ENCODE peak calls at places on chromosomes 13 and 19, in nine cellular contexts. P is aorta; E is hepatocyte; F is heart right ventricle; Q is bronchial epithelial cell; R is thoracic aorta; H is CD8-positive, alpha-beta memory T cell; K is brain microvascular endothelial cell; L is IMR-90. N is an unnamed sample. For H3K36me3, the result is how much of the 10 kb centered on the place peaks cover.

GRCh38 chr13:48636550-48636949 is 17.2 kb upstream of the CYSLTR2 start:
- DNase-seq in P (no peak), E (no peak), F (no peak), Q (peak), R (no peak), H (no peak), K (peak), L (peak), N (no peak)

GRCh38 chr13:93244918-93245280 is 18.3 kb downstream of the GPC6 start:
- DNase-seq in P (no peak), E (no peak), F (no peak), Q (peak), R (no peak), H (no peak), K (no peak), L (peak), N (no peak)

GRCh38 chr13:101453784-101454201 is 1.3 kb downstream of the ITGBL1 start:
- DNase-seq in P (peak), E (no peak), F (no peak), Q (peak), R (no peak), H (no peak), K (no peak), L (no peak), N (peak)

GRCh38 chr19:18700501-18701249 is 17.2 kb downstream of the CRTC1 start:
- DNase-seq in P (peak), E (peak), F (peak), Q (peak), R (no peak), H (peak), K (peak), L (peak), N (peak)

GRCh38 chr13:113920173-113920572 is 53.7 kb downstream of the C13orf46 start:
- DNase-seq in P (no peak), E (no peak), F (no peak), Q (no peak), R (no peak), H (no peak), K (no peak), L (no peak), N (no peak)

GRCh38 chr13:58048670-58049069 is 417.1 kb downstream of the PCDH17 start:
- DNase-seq in P (no peak), E (no peak), F (no peak), Q (peak), R (no peak), H (no peak), K (no peak), L (no peak), N (no peak)

GRCh38 chr13:39016789-39017188 is 21.1 kb downstream of the PROSER1 start:
- DNase-seq in P (no peak), E (peak), F (no peak), Q (peak), R (no peak), H (peak), K (no peak), L (peak), N (no peak)

GRCh38 chr13:48304132-48304876 is 753 bp downstream of the RB1 start:
- DNase-seq in P (no peak), E (peak), F (peak), Q (peak), R (no peak), H (peak), K (peak), L (peak), N (peak)

GRCh38 chr19:15663245-15663644 is 9.6 kb upstream of the CYP4F12 start:
- DNase-seq in P (no peak), E (no peak), F (no peak), Q (no peak), R (no peak), H (no peak), K (no peak), L (no peak), N (no peak)

GRCh38 chr13:94710881-94711560 is 1.3 kb downstream of the SOX21 start:
- DNase-seq in P (no peak), E (peak), F (no peak), Q (no peak), R (no peak), H (no peak), K (no peak), L (no peak), N (no peak)

GRCh38 chr13:28548872-28549271 is 53.9 kb upstream of the FLT1 start:
- DNase-seq in P (no peak), E (no peak), F (no peak), Q (no peak), R (no peak), H (no peak), K (no peak), L (no peak), N (no peak)

GRCh38 chr19:32691952-32692726 is 518 bp downstream of the NUDT19 start:
- DNase-seq in P (peak), E (peak), F (peak), Q (peak), R (no peak), H (peak), K (peak), L (peak), N (peak)

GRCh38 chr13:99960663-99961440 is 10.7 kb downstream of the ZIC5 start:
- DNase-seq in P (no peak), E (no peak), F (no peak), Q (no peak), R (no peak), H (no peak), K (no peak), L (no peak), N (no peak)

GRCh38 chr19:49106648-49107135 is 7.5 kb upstream of the LIN7B start:
- DNase-seq in P (no peak), E (peak), F (no peak), Q (peak), R (no peak), H (peak), K (peak), L (peak), N (no peak)

GRCh38 chr19:58021541-58022282 is 12.1 kb upstream of the ZSCAN1 start:
- DNase-seq in P (peak), E (peak), F (peak), Q (peak), R (peak), H (peak), K (peak), L (peak), N (no peak)

GRCh38 chr19:29662604-29663404 is 2.5 kb upstream of the PLEKHF1 start:
- DNase-seq in P (peak), E (peak), F (peak), Q (peak), R (peak), H (no peak), K (peak), L (peak), N (no peak)

GRCh38 chr19:810077-810855 is 11.5 kb downstream of the PLPPR3 start:
- DNase-seq in P (peak), E (no peak), F (peak), Q (no peak), R (no peak), H (no peak), K (no peak), L (no peak), N (no peak)

GRCh38 chr19:42606660-42607351 is 12.1 kb upstream of the CEACAM8 start:
- DNase-seq in P (no peak), E (peak), F (no peak), Q (peak), R (no peak), H (no peak), K (no peak), L (peak), N (no peak)

GRCh38 chr13:97568850-97569249 is 134.9 kb downstream of the RAP2A start:
- DNase-seq in P (no peak), E (no peak), F (no peak), Q (peak), R (no peak), H (no peak), K (no peak), L (no peak), N (no peak)

GRCh38 chr19:12139309-12139708 is 841 bp downstream of the ZNF20 start:
- DNase-seq in P (no peak), E (no peak), F (no peak), Q (no peak), R (no peak), H (no peak), K (no peak), L (peak), N (no peak)

GRCh38 chr13:26052136-26052736 is 420 bp upstream of the SHISA2 start:
- DNase-seq in P (no peak), E (no peak), F (no peak), Q (no peak), R (no peak), H (no peak), K (no peak), L (no peak), N (no peak)

GRCh38 chr19:21143846-21144245 is 2.0 kb downstream of the ZNF431 start:
- DNase-seq in P (no peak), E (no peak), F (no peak), Q (peak), R (no peak), H (no peak), K (no peak), L (no peak), N (no peak)

GRCh38 chr13:73054712-73055111 is 4.1 kb upstream of the KLF5 start:
- DNase-seq in P (no peak), E (no peak), F (no peak), Q (no peak), R (no peak), H (no peak), K (no peak), L (no peak), N (no peak)

GRCh38 chr13:23660249-23660648 is 90.0 kb downstream of the TNFRSF19 start:
- DNase-seq in P (no peak), E (no peak), F (no peak), Q (no peak), R (no peak), H (no peak), K (no peak), L (no peak), N (no peak)

GRCh38 chr13:41905600-41906254 is 55.2 kb downstream of the VWA8 start:
- DNase-seq in P (no peak), E (peak), F (no peak), Q (peak), R (no peak), H (peak), K (no peak), L (peak), N (no peak)

GRCh38 chr19:12946092-12946845 is 607 bp downstream of the RAD23A start:
- DNase-seq in P (peak), E (peak), F (peak), Q (peak), R (no peak), H (no peak), K (peak), L (peak), N (peak)

GRCh38 chr13:66415444-66415843 is 814.7 kb downstream of the PCDH9 start:
- DNase-seq in P (no peak), E (no peak), F (no peak), Q (no peak), R (no peak), H (no peak), K (no peak), L (no peak), N (no peak)

GRCh38 chr13:98890186-98890585 is 87.7 kb downstream of the DOCK9 start:
- DNase-seq in P (no peak), E (peak), F (no peak), Q (peak), R (no peak), H (no peak), K (peak), L (peak), N (no peak)

GRCh38 chr19:58325623-58326022 is 1.2 kb upstream of the ZSCAN22 start:
- DNase-seq in P (no peak), E (no peak), F (no peak), Q (peak), R (no peak), H (no peak), K (peak), L (peak), N (no peak)

GRCh38 chr19:21482863-21483276 is 22.5 kb upstream of the ZNF429 start:
- DNase-seq in P (peak), E (peak), F (peak), Q (no peak), R (no peak), H (peak), K (no peak), L (no peak), N (peak)

GRCh38 chr13:90485441-90485840 is 862.0 kb upstream of the MIR17HG start:
- DNase-seq in P (no peak), E (no peak), F (no peak), Q (peak), R (no peak), H (no peak), K (peak), L (peak), N (no peak)

GRCh38 chr19:58581227-58582141 is 8.3 kb upstream of the MZF1 start:
- DNase-seq in P (peak), E (peak), F (peak), Q (peak), R (peak), H (peak), K (peak), L (peak), N (peak)

GRCh38 chr19:2261438-2262172 is 5.4 kb upstream of the JSRP1 start:
- DNase-seq in P (no peak), E (no peak), F (no peak), Q (no peak), R (no peak), H (peak), K (no peak), L (no peak), N (no peak)

GRCh38 chr13:79459906-79460305 is 21.0 kb upstream of the NDFIP2 start:
- DNase-seq in P (no peak), E (no peak), F (no peak), Q (peak), R (no peak), H (no peak), K (no peak), L (peak), N (no peak)

GRCh38 chr13:85997587-85997986 is 198.4 kb upstream of the SLITRK6 start:
- DNase-seq in P (no peak), E (no peak), F (no peak), Q (peak), R (no peak), H (no peak), K (no peak), L (no peak), N (no peak)

GRCh38 chr19:48308695-48309586 is 16.4 kb upstream of the EMP3 start:
- DNase-seq in P (no peak), E (peak), F (no peak), Q (peak), R (no peak), H (no peak), K (no peak), L (no peak), N (no peak)

GRCh38 chr19:28542394-28543243 is 670.3 kb downstream of the UQCRFS1 start:
- DNase-seq in P (no peak), E (no peak), F (no peak), Q (no peak), R (no peak), H (no peak), K (no peak), L (no peak), N (peak)

GRCh38 chr13:66992183-66992582 is 238.0 kb downstream of the PCDH9 start:
- DNase-seq in P (no peak), E (no peak), F (no peak), Q (peak), R (no peak), H (no peak), K (peak), L (peak), N (no peak)

GRCh38 chr19:4358709-4359626 is 15.6 kb downstream of the MPND start:
- DNase-seq in P (no peak), E (no peak), F (no peak), Q (no peak), R (no peak), H (no peak), K (no peak), L (no peak), N (peak)

GRCh38 chr19:4357921-4358326 is 14.6 kb downstream of the MPND start:
- DNase-seq in P (no peak), E (no peak), F (no peak), Q (no peak), R (no peak), H (no peak), K (no peak), L (no peak), N (no peak)

GRCh38 chr19:4360641-4361151 is 17.3 kb downstream of the MPND start:
- DNase-seq in P (no peak), E (peak), F (no peak), Q (no peak), R (no peak), H (no peak), K (no peak), L (no peak), N (peak)

GRCh38 chr19:4360081-4360569 is 16.8 kb downstream of the MPND start:
- DNase-seq in P (no peak), E (no peak), F (no peak), Q (no peak), R (no peak), H (no peak), K (no peak), L (no peak), N (peak)

DNA sequence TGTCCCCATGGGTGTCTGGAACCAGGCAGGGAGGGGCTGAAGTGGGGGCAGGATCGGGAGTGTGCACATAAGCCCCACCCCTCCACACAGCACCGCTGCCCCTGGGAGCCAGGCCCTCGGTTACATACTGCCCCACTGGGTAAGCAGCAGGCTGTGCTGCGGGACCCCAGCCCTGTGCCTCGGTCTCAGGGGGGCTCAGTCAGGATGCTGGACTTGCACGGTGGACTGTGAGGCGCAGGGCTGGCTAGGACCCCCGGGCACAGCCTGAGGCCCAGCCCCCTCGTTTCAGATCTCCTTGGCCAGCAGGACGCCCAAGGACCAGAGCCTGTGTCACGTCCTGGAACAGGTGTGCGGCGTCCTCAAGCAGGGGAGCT is 16.3 kb downstream of the MPND start:
- DNase-seq in P (no peak), E (no peak), F (no peak), Q (no peak), R (no peak), H (no peak), K (no peak), L (no peak), N (no peak)
- H3K36me3 ChIP-seq in P (under half), E (under half), F (under half), Q (under half), R (under half), H (under half), K (under half), L (half or more), N (under half)

GRCh38 chr13:110498765-110499164 is 62.8 kb downstream of the RAB20 start:
- DNase-seq in P (no peak), E (no peak), F (no peak), Q (no peak), R (no peak), H (no peak), K (no peak), L (no peak), N (no peak)
- H3K36me3 ChIP-seq in P (under half), E (under half), F (under half), Q (under half), R (half or more), H (under half), K (half or more), L (half or more), N (under half)

GRCh38 chr19:8473652-8474476 is 28.6 kb downstream of the PRAM1 start:
- DNase-seq in P (no peak), E (no peak), F (no peak), Q (no peak), R (no peak), H (no peak), K (no peak), L (no peak), N (no peak)

GRCh38 chr19:8476524-8476923 is 25.9 kb downstream of the PRAM1 start:
- DNase-seq in P (no peak), E (no peak), F (peak), Q (no peak), R (no peak), H (no peak), K (no peak), L (no peak), N (no peak)

GRCh38 chr19:8477889-8478288 is 24.6 kb downstream of the PRAM1 start:
- DNase-seq in P (no peak), E (no peak), F (no peak), Q (no peak), R (no peak), H (no peak), K (no peak), L (no peak), N (no peak)

GRCh38 chr19:8478605-8479004 is 23.8 kb downstream of the PRAM1 start:
- DNase-seq in P (no peak), E (no peak), F (no peak), Q (no peak), R (no peak), H (no peak), K (no peak), L (no peak), N (no peak)

DNA sequence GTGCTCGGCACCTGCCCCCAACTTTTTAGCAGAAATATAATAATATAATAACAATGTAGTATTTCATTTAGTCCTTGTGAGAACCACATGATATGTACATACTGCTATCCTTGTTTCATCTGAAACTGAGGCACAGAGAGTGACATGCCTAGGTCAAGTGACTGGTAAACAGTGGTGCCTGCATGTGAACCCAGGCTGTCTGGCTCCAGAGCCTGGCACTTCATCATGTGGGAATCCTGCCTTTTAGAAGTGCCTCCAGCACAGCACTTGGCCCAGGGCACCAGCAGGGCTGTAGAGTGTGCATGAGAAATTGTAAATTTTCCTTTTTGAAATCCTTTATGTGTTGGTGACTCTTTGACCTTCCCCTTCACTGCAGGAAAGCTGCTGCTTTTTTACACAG is 27.4 kb downstream of the PRAM1 start:
- DNase-seq in P (no peak), E (no peak), F (no peak), Q (no peak), R (no peak), H (no peak), K (no peak), L (no peak), N (no peak)
- H3K36me3 ChIP-seq in P (under half), E (under half), F (under half), Q (under half), R (under half), H (under half), K (half or more), L (half or more), N (under half)

DNA sequence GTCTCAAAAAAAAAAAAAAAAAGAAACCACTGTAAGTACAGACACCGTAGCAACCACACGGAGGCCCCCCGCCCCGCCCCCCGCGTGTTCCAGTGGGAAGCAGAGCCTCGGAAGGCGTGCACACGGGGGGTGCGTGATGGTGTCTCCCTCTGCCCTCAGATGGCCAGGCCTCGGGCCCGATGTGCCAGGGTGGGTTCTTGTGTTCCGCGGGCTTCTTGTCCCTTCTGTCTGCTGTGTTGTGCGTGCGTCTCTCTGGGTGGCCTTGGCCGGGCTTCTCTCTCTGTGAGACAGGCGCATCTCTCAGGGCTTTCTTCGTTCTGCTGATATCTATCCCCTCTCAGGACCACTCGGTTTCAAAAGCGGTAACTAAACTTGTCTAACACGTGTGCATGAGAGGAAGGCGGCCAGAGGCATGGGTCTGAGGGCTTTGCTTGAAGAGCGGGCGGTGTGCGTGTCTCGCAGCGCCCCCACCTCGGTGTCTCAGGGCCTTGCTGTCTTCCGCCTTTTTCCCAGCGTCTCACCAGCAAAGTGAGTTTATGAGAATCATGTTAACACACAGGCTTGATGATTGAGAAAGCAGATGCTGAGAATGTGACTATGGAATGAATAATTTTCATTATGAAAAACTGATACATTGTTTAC is 12.6 kb downstream of the ATP11A start:
- DNase-seq in P (peak), E (no peak), F (no peak), Q (no peak), R (no peak), H (no peak), K (no peak), L (no peak), N (no peak)
- H3K36me3 ChIP-seq in P (under half), E (under half), F (under half), Q (under half), R (under half), H (under half), K (under half), L (under half), N (under half)

DNA sequence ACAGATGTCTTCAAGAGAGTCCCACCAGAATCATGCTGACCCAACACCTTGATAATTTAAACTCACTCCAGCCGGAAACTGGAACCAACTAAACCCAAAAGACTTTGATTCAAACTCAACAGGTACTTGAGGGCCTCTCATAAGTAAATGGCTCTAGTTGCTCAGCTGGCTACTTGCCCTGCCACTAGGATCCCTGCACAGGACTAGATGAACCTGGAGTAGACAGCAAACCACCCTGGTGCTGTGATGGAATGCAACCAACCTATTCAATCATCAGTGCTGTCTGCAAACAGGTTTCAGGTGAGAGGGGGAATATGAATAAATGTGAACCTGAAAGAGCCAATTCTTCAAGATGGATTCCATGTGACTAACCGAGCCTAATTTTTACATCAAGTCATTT is 216.3 kb downstream of the KATNAL1 start:
- DNase-seq in P (no peak), E (no peak), F (no peak), Q (no peak), R (no peak), H (no peak), K (no peak), L (no peak), N (no peak)
- H3K36me3 ChIP-seq in P (under half), E (under half), F (under half), Q (under half), R (under half), H (under half), K (under half), L (under half), N (under half)

N was measured in GM06990.